ENCODE peak calls at places on chromosomes 1 and 21, in five cellular contexts. One of them, this sample, is unnamed.

GRCh38 chr1:17953921-17954320 is 153.7 kb upstream of the IGSF21 start:
- ATAC-seq in left lung: no peak
- ATAC-seq in upper lobe of left lung: no peak
- ATAC-seq in heart right ventricle: no peak
- ATAC-seq in aorta: no peak
- ATAC-seq in this sample: no peak

GRCh38 chr1:66271216-66271903 is 262.6 kb upstream of the SGIP1 start:
- ATAC-seq in left lung: peak; percentile 89
- ATAC-seq in upper lobe of left lung: peak; percentile 94
- ATAC-seq in heart right ventricle: peak; percentile 96
- ATAC-seq in aorta: peak; percentile 95
- ATAC-seq in this sample: peak; percentile 92

GRCh38 chr1:189673223-189673622 is 804.4 kb downstream of the BRINP3 start:
- ATAC-seq in left lung: no peak
- ATAC-seq in upper lobe of left lung: no peak
- ATAC-seq in heart right ventricle: no peak
- ATAC-seq in aorta: no peak
- ATAC-seq in this sample: no peak

GRCh38 chr1:208136459-208137143 is 107.6 kb downstream of the PLXNA2 start:
- ATAC-seq in left lung: no peak
- ATAC-seq in upper lobe of left lung: no peak
- ATAC-seq in heart right ventricle: no peak
- ATAC-seq in aorta: no peak
- ATAC-seq in this sample: no peak

GRCh38 chr1:219900882-219901281 is 27.5 kb downstream of the SLC30A10 start:
- ATAC-seq in left lung: no peak
- ATAC-seq in upper lobe of left lung: no peak
- ATAC-seq in heart right ventricle: no peak
- ATAC-seq in aorta: no peak
- ATAC-seq in this sample: no peak

GRCh38 chr1:179599623-179600249 is 8.1 kb downstream of the TDRD5 start:
- ATAC-seq in left lung: peak; percentile 68
- ATAC-seq in upper lobe of left lung: peak; percentile 38
- ATAC-seq in heart right ventricle: no peak
- ATAC-seq in aorta: no peak
- ATAC-seq in this sample: no peak

GRCh38 chr1:207243756-207244408 is 77.6 kb upstream of the CD55 start:
- ATAC-seq in left lung: no peak
- ATAC-seq in upper lobe of left lung: no peak
- ATAC-seq in heart right ventricle: no peak
- ATAC-seq in aorta: no peak
- ATAC-seq in this sample: no peak

GRCh38 chr1:47927165-47927564 is 70.0 kb downstream of the TRABD2B start:
- ATAC-seq in left lung: no peak
- ATAC-seq in upper lobe of left lung: no peak
- ATAC-seq in heart right ventricle: no peak
- ATAC-seq in aorta: peak; percentile 70
- ATAC-seq in this sample: no peak

GRCh38 chr1:51276286-51276685 is 40.2 kb downstream of the RNF11 start:
- ATAC-seq in left lung: no peak
- ATAC-seq in upper lobe of left lung: no peak
- ATAC-seq in heart right ventricle: no peak
- ATAC-seq in aorta: no peak
- ATAC-seq in this sample: no peak

GRCh38 chr1:211607752-211608478 is 29.0 kb upstream of the SLC30A1 start:
- ATAC-seq in left lung: no peak
- ATAC-seq in upper lobe of left lung: no peak
- ATAC-seq in heart right ventricle: no peak
- ATAC-seq in aorta: no peak
- ATAC-seq in this sample: no peak

GRCh38 chr1:211605034-211605433 is 26.1 kb upstream of the SLC30A1 start:
- ATAC-seq in left lung: no peak
- ATAC-seq in upper lobe of left lung: no peak
- ATAC-seq in heart right ventricle: no peak
- ATAC-seq in aorta: no peak
- ATAC-seq in this sample: no peak

GRCh38 chr1:211606327-211606913 is 27.5 kb upstream of the SLC30A1 start:
- ATAC-seq in left lung: peak; percentile 62
- ATAC-seq in upper lobe of left lung: peak; percentile 72
- ATAC-seq in heart right ventricle: no peak
- ATAC-seq in aorta: peak; percentile 36
- ATAC-seq in this sample: no peak

GRCh38 chr1:211605613-211606326 is 26.8 kb upstream of the SLC30A1 start:
- ATAC-seq in left lung: no peak
- ATAC-seq in upper lobe of left lung: no peak
- ATAC-seq in heart right ventricle: no peak
- ATAC-seq in aorta: no peak
- ATAC-seq in this sample: no peak

DNA sequence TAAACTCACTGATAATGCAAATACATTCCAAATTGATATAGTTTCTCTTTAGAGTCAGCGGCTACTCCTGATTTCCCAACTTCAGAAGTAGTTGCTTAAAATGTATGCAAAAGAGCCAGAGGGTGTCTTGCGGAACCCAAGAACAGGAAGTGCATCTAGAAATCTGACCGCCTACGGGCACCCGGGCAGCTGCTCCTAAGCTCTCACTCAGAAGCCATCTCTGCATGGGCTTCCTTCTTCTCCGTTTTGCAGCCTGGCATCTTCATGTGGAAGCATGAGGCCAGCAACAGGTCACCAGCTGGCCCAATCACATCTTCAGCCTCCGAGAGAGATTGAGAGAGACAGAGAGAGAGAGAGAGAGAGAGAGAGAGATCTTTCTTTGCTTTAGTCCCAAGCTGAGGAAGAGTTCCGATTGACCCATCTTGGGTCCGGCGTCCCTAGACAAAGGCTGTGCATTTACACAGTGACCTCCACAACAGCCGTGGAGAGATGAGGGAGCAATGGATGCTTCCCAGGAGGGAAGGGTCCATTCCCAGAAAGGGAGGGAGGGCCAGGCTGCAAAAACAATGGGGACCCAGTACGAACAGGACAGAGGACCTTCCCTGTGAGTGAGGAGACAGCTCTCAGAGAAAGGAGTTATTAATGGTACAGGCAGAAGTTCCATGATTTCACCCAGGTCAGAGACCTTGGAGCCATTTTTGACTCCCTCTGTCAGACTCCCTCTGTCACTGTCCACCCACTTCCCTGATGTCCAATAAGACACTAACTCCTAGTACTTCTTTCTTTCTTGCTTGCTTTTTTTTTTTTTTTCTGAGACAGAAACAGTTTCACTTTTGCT is 28.2 kb upstream of the SLC30A1 start:
- ATAC-seq in left lung: peak; percentile 74
- ATAC-seq in upper lobe of left lung: peak; percentile 87
- ATAC-seq in heart right ventricle: peak; percentile 53
- ATAC-seq in aorta: no peak
- ATAC-seq in this sample: peak; percentile 52
- H3K27ac ChIP-seq in left lung: peak overlapping the region; percentile 96
- H3K27ac ChIP-seq in upper lobe of left lung: peak overlapping the region; percentile 74
- H3K27ac ChIP-seq in heart right ventricle: peak overlapping the region; percentile 90
- H3K27ac ChIP-seq in aorta: no peak overlapping the region
- H3K27ac ChIP-seq in this sample: no peak overlapping the region

GRCh38 chr1:10852998-10853520 is 56.6 kb upstream of the CASZ1 start:
- ATAC-seq in left lung: no peak
- ATAC-seq in upper lobe of left lung: no peak
- ATAC-seq in heart right ventricle: no peak
- ATAC-seq in aorta: no peak
- ATAC-seq in this sample: no peak
- H3K27me3 ChIP-seq in left lung: no peaks in the 10 kb centered on the region
- H3K27me3 ChIP-seq in upper lobe of left lung: no peaks in the 10 kb centered on the region
- H3K27me3 ChIP-seq in heart right ventricle: no peaks in the 10 kb centered on the region
- H3K27me3 ChIP-seq in aorta: no peaks in the 10 kb centered on the region
- H3K27me3 ChIP-seq in this sample: no peaks in the 10 kb centered on the region

DNA sequence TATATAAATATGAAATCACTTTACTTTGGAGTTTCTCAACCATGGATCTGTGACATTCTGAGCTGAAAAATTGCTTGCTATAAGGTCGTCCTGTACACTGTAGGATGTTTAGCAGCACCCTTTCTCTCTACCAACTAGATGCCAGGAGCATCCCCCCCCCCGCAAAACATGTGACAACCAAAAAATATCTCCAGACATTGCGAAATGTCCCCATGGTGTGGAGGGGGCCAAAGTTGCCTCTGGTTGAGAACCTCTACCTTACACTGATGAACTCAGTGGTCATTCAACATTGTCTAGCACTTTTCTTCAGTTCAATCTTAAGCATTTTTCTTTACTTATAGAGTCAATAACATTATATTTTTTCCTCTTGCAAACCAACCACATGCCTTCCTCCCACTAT is 9.2 kb downstream of the FASLG start:
- ATAC-seq in left lung: no peak
- ATAC-seq in upper lobe of left lung: no peak
- ATAC-seq in heart right ventricle: no peak
- ATAC-seq in aorta: no peak
- ATAC-seq in this sample: no peak
- H3K4me1 ChIP-seq in left lung: no peaks in the 10 kb centered on the region
- H3K4me1 ChIP-seq in upper lobe of left lung: no peaks in the 10 kb centered on the region
- H3K4me1 ChIP-seq in heart right ventricle: no peaks in the 10 kb centered on the region
- H3K4me1 ChIP-seq in aorta: no peaks in the 10 kb centered on the region
- H3K4me1 ChIP-seq in this sample: no peaks in the 10 kb centered on the region

DNA sequence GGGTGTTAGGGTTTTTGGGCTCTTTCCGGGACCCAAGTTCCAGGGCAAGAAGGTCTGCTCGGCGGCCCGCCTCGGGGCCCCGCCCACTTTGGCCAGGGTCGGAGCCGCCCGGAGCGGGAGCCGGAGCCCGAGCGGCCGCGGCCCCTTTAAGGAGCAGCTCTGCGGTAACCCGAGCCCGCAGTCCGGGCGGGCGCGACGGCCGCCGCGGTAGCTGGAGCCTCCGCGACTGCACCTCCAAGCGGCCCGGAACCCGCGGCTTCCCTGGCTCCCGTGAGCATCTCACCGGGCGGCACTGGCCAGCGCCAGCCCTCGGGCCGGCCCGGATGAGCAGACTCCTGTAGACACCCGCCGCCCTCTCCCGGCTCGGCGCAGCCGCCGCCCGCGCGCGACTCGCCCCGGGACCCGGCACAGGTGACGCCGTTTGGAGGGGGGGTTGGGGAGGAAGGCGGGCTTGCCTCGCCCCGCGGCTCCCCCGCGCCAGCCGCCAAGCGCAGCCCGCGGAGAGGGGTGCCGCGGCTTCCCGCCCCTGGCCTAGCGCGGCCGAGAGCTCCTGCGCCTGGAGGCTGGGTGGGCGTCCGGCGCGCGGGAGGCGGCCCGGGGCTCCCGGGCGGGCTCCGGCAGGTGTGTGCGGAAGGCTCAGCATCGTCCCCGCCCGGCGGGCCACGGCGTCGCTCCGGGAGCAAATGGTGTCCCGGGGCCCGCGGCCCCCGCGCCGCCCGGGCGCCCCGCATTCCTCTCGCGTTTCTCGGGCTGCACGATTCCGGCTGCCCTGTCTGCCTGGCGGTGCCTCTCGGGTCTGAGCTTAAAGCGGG is at the start of gene TLCD4:
- ATAC-seq in left lung: peak; percentile 93
- ATAC-seq in upper lobe of left lung: peak; percentile 96
- ATAC-seq in heart right ventricle: peak; percentile 95
- ATAC-seq in aorta: peak; percentile 92
- ATAC-seq in this sample: peak; percentile 94
- H3K27ac ChIP-seq in left lung: peak within 1 kb of the TSS; percentile 67
- H3K27ac ChIP-seq in upper lobe of left lung: peak within 1 kb of the TSS; percentile 60
- H3K27ac ChIP-seq in heart right ventricle: peak within 1 kb of the TSS; percentile 75
- H3K27ac ChIP-seq in aorta: peak within 1 kb of the TSS; percentile 43
- H3K27ac ChIP-seq in this sample: peak within 1 kb of the TSS; percentile 84

DNA sequence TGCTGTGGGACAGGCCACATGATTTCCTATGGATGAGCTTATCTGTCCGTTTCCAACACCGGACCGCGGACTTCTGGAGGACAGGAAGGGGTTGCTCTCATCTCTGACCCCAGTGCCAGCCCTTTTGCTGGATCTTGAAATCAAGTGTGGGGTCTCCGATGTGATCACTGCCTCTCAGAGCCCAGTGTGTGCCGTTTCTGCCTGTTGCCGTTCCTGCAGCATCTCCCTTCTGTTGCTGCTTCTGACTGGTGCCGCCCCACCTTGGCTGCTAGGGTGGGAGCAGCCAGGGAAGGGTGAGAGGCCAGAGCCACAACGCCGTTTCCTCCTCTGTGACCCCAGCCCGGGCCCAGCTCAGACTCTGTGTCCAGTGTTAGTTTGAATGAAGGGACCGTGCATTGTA is 67.3 kb upstream of the WNT4 start:
- ATAC-seq in left lung: no peak
- ATAC-seq in upper lobe of left lung: no peak
- ATAC-seq in heart right ventricle: no peak
- ATAC-seq in aorta: no peak
- ATAC-seq in this sample: no peak
- H3K27me3 ChIP-seq in left lung: peaks cover 29% of the 10 kb centered on the region
- H3K27me3 ChIP-seq in upper lobe of left lung: no peaks in the 10 kb centered on the region
- H3K27me3 ChIP-seq in heart right ventricle: peaks cover 88% of the 10 kb centered on the region
- H3K27me3 ChIP-seq in aorta: no peaks in the 10 kb centered on the region
- H3K27me3 ChIP-seq in this sample: peaks cover 83% of the 10 kb centered on the region

DNA sequence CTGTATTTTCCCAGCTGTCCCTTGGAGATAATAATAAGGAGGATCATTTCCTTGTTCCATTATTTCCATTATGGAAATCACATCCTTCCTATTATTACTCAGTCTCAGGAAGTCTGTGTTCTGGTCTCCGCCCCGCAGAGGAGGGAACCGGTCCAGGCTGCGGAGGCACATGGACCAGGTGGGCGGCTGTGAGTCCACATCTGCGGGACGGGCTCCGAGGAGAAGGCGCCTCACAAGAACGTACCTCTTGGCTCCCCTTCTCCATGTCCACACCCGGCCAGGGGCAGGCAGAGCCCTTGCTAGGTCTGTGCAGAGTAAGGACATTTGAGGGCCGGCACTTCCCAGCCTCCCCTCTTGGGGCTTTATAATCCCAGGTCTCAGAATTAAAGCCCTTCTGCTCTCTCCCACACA is 14.6 kb downstream of the RAB7B start:
- ATAC-seq in left lung: no peak
- ATAC-seq in upper lobe of left lung: no peak
- ATAC-seq in heart right ventricle: peak; percentile 65
- ATAC-seq in aorta: no peak
- ATAC-seq in this sample: no peak
- H3K4me1 ChIP-seq in left lung: no peaks in the 10 kb centered on the region
- H3K4me1 ChIP-seq in upper lobe of left lung: no peaks in the 10 kb centered on the region
- H3K4me1 ChIP-seq in heart right ventricle: peaks cover 19% of the 10 kb centered on the region
- H3K4me1 ChIP-seq in aorta: no peaks in the 10 kb centered on the region
- H3K4me1 ChIP-seq in this sample: no peaks in the 10 kb centered on the region

GRCh38 chr1:164702216-164702615 is 143.2 kb downstream of the PBX1 start:
- ATAC-seq in left lung: no peak
- ATAC-seq in upper lobe of left lung: no peak
- ATAC-seq in heart right ventricle: no peak
- ATAC-seq in aorta: no peak
- ATAC-seq in this sample: no peak
- H3K27ac ChIP-seq in left lung: no peak overlapping the region
- H3K27ac ChIP-seq in upper lobe of left lung: no peak overlapping the region
- H3K27ac ChIP-seq in heart right ventricle: no peak overlapping the region
- H3K27ac ChIP-seq in aorta: no peak overlapping the region
- H3K27ac ChIP-seq in this sample: peak overlapping the region; percentile 81

GRCh38 chr1:79648124-79648523 is 641.6 kb upstream of the ADGRL4 start:
- ATAC-seq in left lung: no peak
- ATAC-seq in upper lobe of left lung: no peak
- ATAC-seq in heart right ventricle: no peak
- ATAC-seq in aorta: no peak
- ATAC-seq in this sample: no peak
- H3K27me3 ChIP-seq in left lung: no peaks in the 10 kb centered on the region
- H3K27me3 ChIP-seq in upper lobe of left lung: no peaks in the 10 kb centered on the region
- H3K27me3 ChIP-seq in heart right ventricle: no peaks in the 10 kb centered on the region
- H3K27me3 ChIP-seq in aorta: no peaks in the 10 kb centered on the region
- H3K27me3 ChIP-seq in this sample: no peaks in the 10 kb centered on the region

DNA sequence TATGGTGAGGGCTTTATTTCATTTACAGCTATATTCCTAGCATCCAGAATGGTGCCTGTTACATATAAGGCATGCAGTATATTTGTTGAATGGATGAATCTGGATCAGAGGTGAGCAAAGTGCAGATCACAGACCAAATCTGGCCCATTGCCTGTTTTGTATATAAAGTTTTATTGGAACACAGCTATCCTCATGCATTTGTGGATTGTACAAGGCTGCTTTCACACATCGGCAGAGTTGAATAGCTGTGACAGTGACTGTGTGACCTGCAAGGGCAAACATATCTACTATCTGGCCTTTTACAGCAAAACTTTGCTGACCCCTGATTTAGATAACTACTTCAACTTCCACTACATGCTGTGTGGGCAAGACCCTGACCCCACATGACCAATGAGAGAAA is 54.0 kb upstream of the MRPS6 start:
- ATAC-seq in left lung: no peak
- ATAC-seq in upper lobe of left lung: no peak
- ATAC-seq in heart right ventricle: no peak
- ATAC-seq in aorta: no peak
- ATAC-seq in this sample: no peak
- H3K4me1 ChIP-seq in left lung: no peaks in the 10 kb centered on the region
- H3K4me1 ChIP-seq in upper lobe of left lung: peaks cover 7% of the 10 kb centered on the region
- H3K4me1 ChIP-seq in heart right ventricle: no peaks in the 10 kb centered on the region
- H3K4me1 ChIP-seq in aorta: no peaks in the 10 kb centered on the region
- H3K4me1 ChIP-seq in this sample: no peaks in the 10 kb centered on the region

This sample was measured in gastroesophageal sphincter.